ENCODE peak calls at places on chromosomes 7 and 10, in seven cellular contexts. A is activated naive CD8-positive, alpha-beta T cell treated with anti-CD3 and anti-CD28 coated beads, Interleukin-2, amount 50 U/mL, for 24 hours; Y is NCI-H82; K is effector CD8-positive, alpha-beta T cell; J is psoas muscle; M is MCF 10A; V is DMS53. N is an unnamed sample.
A peak's percentile ranks its signal among the peaks of the same experiment; 100 is the strongest.

GRCh38 chr7:43649755-43650274 is 66.9 kb downstream of the STK17A start:
- DNase-seq in A (peak; percentile 49), Y (no peak), K (no peak), J (no peak), V (no peak), M (peak; percentile 67), N (peak; percentile 80)

GRCh38 chr7:29109815-29110385 is 36.4 kb downstream of the CPVL start:
- DNase-seq in Y (peak; percentile 44), J (no peak), A (no peak), K (no peak), V (no peak), M (peak; percentile 31), N (no peak)

GRCh38 chr10:55740110-55740509 is 620.9 kb downstream of the ZWINT start:
- DNase-seq in A (no peak), K (no peak), V (no peak), J (no peak), Y (no peak), M (peak; percentile 11), N (no peak)

GRCh38 chr10:132977076-132977475 is 34.7 kb upstream of the CFAP46 start:
- DNase-seq in M (no peak), J (peak; percentile 27), K (no peak), Y (no peak), V (no peak), A (no peak), N (no peak)

GRCh38 chr7:82672078-82672477 is 228.5 kb upstream of the CACNA2D1 start:
- DNase-seq in Y (no peak), K (no peak), M (no peak), A (no peak), J (no peak), V (no peak), N (no peak)

GRCh38 chr10:37712489-37713131 is 144.8 kb downstream of the ZNF248 start:
- DNase-seq in Y (no peak), V (no peak), A (no peak), K (no peak), J (no peak), M (no peak), N (no peak)

GRCh38 chr7:35758421-35758820 is 42.4 kb upstream of the SEPTIN7 start:
- DNase-seq in J (no peak), K (no peak), M (no peak), Y (peak; percentile 69), V (no peak), A (no peak), N (no peak)

GRCh38 chr7:39656415-39656814 is 33.0 kb downstream of the RALA start:
- DNase-seq in Y (no peak), M (no peak), J (no peak), K (no peak), A (no peak), V (peak; percentile 10), N (no peak)

GRCh38 chr10:32229170-32229569 is 117.8 kb downstream of the EPC1 start:
- DNase-seq in K (no peak), V (no peak), A (no peak), J (no peak), M (no peak), Y (no peak), N (no peak)

GRCh38 chr7:46291064-46291463 is 370.0 kb upstream of the IGFBP3 start:
- DNase-seq in K (no peak), Y (peak; percentile 74), M (peak; percentile 85), A (no peak), V (no peak), J (no peak), N (no peak)

GRCh38 chr10:50512743-50513416 is 110.9 kb downstream of the SGMS1 start:
- DNase-seq in Y (no peak), V (peak; percentile 19), A (no peak), J (no peak), K (no peak), M (no peak), N (peak; percentile 11)

GRCh38 chr7:8389898-8390642 is 43.3 kb upstream of the NXPH1 start:
- DNase-seq in M (peak; percentile 42), K (no peak), V (peak; percentile 75), Y (peak; percentile 26), J (peak; percentile 47), A (no peak), N (no peak)

GRCh38 chr10:10804998-10805737 is 212.5 kb upstream of the CELF2 start:
- DNase-seq in J (no peak), K (no peak), A (no peak), V (no peak), Y (no peak), M (peak; percentile 55), N (no peak)

GRCh38 chr10:78921906-78922305 is 146.9 kb upstream of the ZMIZ1 start:
- DNase-seq in J (no peak), A (no peak), M (no peak), Y (no peak), V (no peak), K (no peak), N (no peak)

GRCh38 chr10:88270871-88271713 is 312.0 kb downstream of the RNLS start:
- DNase-seq in M (peak; percentile 13), Y (no peak), V (no peak), K (no peak), J (no peak), A (peak; percentile 41), N (peak; percentile 75)

GRCh38 chr10:71084061-71084817 is 128.1 kb upstream of the UNC5B start:
- DNase-seq in V (no peak), K (no peak), Y (peak; percentile 67), J (peak; percentile 32), A (no peak), M (no peak), N (no peak)

GRCh38 chr7:781936-782529 is 50.2 kb upstream of the SUN1 start:
- DNase-seq in K (no peak), V (no peak), M (no peak), Y (no peak), A (no peak), J (peak; percentile 38), N (no peak)

GRCh38 chr7:101586078-101586941 is 42.8 kb downstream of the MYL10 start:
- DNase-seq in K (no peak), Y (no peak), M (no peak), J (no peak), A (no peak), V (peak; percentile 31), N (no peak)

GRCh38 chr7:128120116-128120515 is 88.9 kb upstream of the LRRC4 start:
- DNase-seq in J (no peak), Y (no peak), A (no peak), K (no peak), M (no peak), V (no peak), N (no peak)

GRCh38 chr7:11294965-11295364 is 321.3 kb downstream of the PHF14 start:
- DNase-seq in J (no peak), V (peak; percentile 22), Y (no peak), M (no peak), A (no peak), K (no peak), N (no peak)

GRCh38 chr10:128080231-128080630 is 46.0 kb downstream of the MKI67 start:
- DNase-seq in M (no peak), V (no peak), K (no peak), J (no peak), Y (no peak), A (no peak), N (no peak)

GRCh38 chr7:112204072-112204775 is 2.0 kb downstream of the DOCK4 start:
- DNase-seq in K (no peak), J (no peak), A (no peak), Y (peak; percentile 73), V (peak; percentile 67), M (peak; percentile 35), N (no peak)